ENCODE peak calls at places on chromosomes 16 and 17, in four cellular contexts. One of them, this sample, is unnamed.

GRCh38 chr16:67551972-67552371 is 10.4 kb upstream of the CTCF start:
- DNase-seq in IMR-90: no peak
- DNase-seq in K562: no peak
- DNase-seq in HepG2: no peak
- DNase-seq in this sample: no peak

GRCh38 chr16:56510544-56510943 is 9.3 kb downstream of the BBS2 start:
- DNase-seq in IMR-90: no peak
- DNase-seq in K562: no peak
- DNase-seq in HepG2: no peak
- DNase-seq in this sample: no peak

GRCh38 chr16:73062640-73063283 is 14.8 kb upstream of the ZFHX3 start:
- DNase-seq in IMR-90: no peak
- DNase-seq in K562: no peak
- DNase-seq in HepG2: no peak
- DNase-seq in this sample: peak

GRCh38 chr17:42193216-42194132 is 820 bp downstream of the GHDC start:
- DNase-seq in IMR-90: no peak
- DNase-seq in K562: no peak
- DNase-seq in HepG2: no peak
- DNase-seq in this sample: no peak

GRCh38 chr16:75614247-75614897 is 8.7 kb downstream of the ADAT1 start:
- DNase-seq in IMR-90: peak
- DNase-seq in K562: no peak
- DNase-seq in HepG2: no peak
- DNase-seq in this sample: no peak

GRCh38 chr17:36814958-36815357 is 122.3 kb upstream of the LHX1 start:
- DNase-seq in IMR-90: no peak
- DNase-seq in K562: no peak
- DNase-seq in HepG2: no peak
- DNase-seq in this sample: no peak

GRCh38 chr17:71184716-71185115 is 936.1 kb upstream of the SOX9 start:
- DNase-seq in IMR-90: no peak
- DNase-seq in K562: no peak
- DNase-seq in HepG2: no peak
- DNase-seq in this sample: no peak

GRCh38 chr17:66290097-66290722 is 12.2 kb upstream of the PRKCA start:
- DNase-seq in IMR-90: no peak
- DNase-seq in K562: peak
- DNase-seq in HepG2: peak
- DNase-seq in this sample: no peak

GRCh38 chr16:81551141-81551808 is 106.7 kb downstream of the CMIP start:
- DNase-seq in IMR-90: peak
- DNase-seq in K562: peak
- DNase-seq in HepG2: no peak
- DNase-seq in this sample: no peak

GRCh38 chr17:42653179-42654124 is 5.6 kb upstream of the TUBG2 start:
- DNase-seq in IMR-90: peak
- DNase-seq in K562: peak
- DNase-seq in HepG2: no peak
- DNase-seq in this sample: no peak

GRCh38 chr17:51572115-51572514 is 311.8 kb downstream of the UTP18 start:
- DNase-seq in IMR-90: no peak
- DNase-seq in K562: no peak
- DNase-seq in HepG2: no peak
- DNase-seq in this sample: no peak

GRCh38 chr17:8632087-8632486 is 1.6 kb upstream of the MYH10 start:
- DNase-seq in IMR-90: no peak
- DNase-seq in K562: no peak
- DNase-seq in HepG2: peak
- DNase-seq in this sample: no peak

GRCh38 chr17:2364132-2365116 is 27.1 kb downstream of the SGSM2 start:
- DNase-seq in IMR-90: no peak
- DNase-seq in K562: no peak
- DNase-seq in HepG2: no peak
- DNase-seq in this sample: no peak

GRCh38 chr16:69273009-69273408 is 38.1 kb upstream of the VPS4A start:
- DNase-seq in IMR-90: peak
- DNase-seq in K562: no peak
- DNase-seq in HepG2: no peak
- DNase-seq in this sample: no peak

DNA sequence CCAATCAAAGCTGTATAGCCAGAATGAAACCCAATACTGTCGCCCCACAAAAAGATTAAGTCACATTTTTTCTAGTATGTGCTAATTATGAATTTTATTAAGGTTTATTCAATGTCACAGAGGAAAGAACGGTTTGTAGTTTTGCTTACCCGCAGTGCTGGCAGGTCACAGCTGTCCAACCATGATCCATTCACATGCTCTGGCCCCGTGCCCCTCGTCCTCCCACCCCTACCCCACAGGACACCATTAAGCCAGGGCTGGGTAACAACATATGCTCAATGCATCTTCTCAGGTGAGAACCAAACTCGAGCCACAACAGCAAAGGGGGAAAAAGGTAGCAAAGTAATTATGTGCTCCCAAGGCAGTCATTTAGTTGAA is 589 bp upstream of the FBF1 start:
- DNase-seq in IMR-90: no peak
- DNase-seq in K562: no peak
- DNase-seq in HepG2: no peak
- DNase-seq in this sample: no peak
- H3K9ac ChIP-seq in IMR-90: no peak
- H3K9ac ChIP-seq in K562: peak
- H3K9ac ChIP-seq in HepG2: peak
- H3K9ac ChIP-seq in this sample: no peak

GRCh38 chr17:73474370-73474988 is 162.7 kb upstream of the CDC42EP4 start:
- DNase-seq in IMR-90: peak
- DNase-seq in K562: peak
- DNase-seq in HepG2: peak
- DNase-seq in this sample: no peak
- TF ChIP-seq MAFK in IMR-90: no peak
- TF ChIP-seq MAFK in K562: peak
- TF ChIP-seq MAFK in HepG2: no peak
- TF ChIP-seq MAFK in this sample: no peak

GRCh38 chr16:47492036-47492427 is 30.9 kb downstream of the PHKB start:
- DNase-seq in IMR-90: no peak
- DNase-seq in K562: no peak
- DNase-seq in HepG2: no peak
- DNase-seq in this sample: no peak
- H3K9ac ChIP-seq in IMR-90: no peak
- H3K9ac ChIP-seq in K562: no peak
- H3K9ac ChIP-seq in HepG2: no peak
- H3K9ac ChIP-seq in this sample: no peak

GRCh38 chr16:89466920-89467319 is 23.4 kb downstream of the ANKRD11 start:
- DNase-seq in IMR-90: no peak
- DNase-seq in K562: no peak
- DNase-seq in HepG2: no peak
- DNase-seq in this sample: no peak
- TF ChIP-seq MAFK in IMR-90: no peak
- TF ChIP-seq MAFK in K562: no peak
- TF ChIP-seq MAFK in HepG2: no peak
- TF ChIP-seq MAFK in this sample: no peak

DNA sequence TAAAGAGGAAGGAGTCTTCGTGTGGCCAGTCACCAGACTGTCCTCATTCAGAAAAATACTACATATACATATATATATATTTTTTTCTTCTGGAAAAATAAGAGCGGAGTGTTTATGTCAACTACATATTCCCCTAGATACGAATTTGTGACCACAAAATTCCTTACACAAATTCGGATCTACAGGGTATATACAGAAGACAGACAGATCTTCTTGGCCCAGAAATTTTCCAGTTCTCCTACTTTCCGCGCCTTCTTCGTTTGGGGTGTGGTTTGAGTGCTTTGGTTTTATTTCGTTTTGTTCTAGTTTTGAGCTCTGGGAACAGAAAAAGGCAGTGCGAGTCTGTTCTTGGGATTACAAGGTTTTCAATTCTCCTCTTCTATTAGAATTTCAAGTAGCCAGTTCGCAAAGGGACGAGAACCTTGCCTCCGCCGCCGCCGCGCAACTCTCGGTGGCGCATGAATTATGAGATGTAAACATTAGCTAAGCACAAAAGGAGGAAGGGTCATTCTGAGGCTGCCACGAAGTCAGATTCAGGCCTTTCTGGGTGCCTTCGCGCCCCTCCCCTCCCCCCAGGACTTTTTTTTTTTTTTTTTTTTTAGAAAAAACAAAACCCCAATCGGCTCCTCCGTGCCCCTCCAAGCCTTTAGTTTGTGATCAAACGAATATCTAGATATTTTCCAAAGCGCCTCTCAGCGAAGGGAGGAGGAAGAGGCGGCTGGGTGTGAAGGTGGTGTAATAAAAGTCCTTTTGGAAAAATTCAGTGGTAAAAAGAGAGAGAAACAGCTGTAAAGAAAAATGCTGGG is 1.8 kb upstream of the HOXB4 start:
- DNase-seq in IMR-90: peak
- DNase-seq in K562: peak
- DNase-seq in HepG2: no peak
- DNase-seq in this sample: no peak
- H3K9ac ChIP-seq in IMR-90: peak
- H3K9ac ChIP-seq in K562: peak
- H3K9ac ChIP-seq in HepG2: no peak
- H3K9ac ChIP-seq in this sample: no peak

GRCh38 chr16:88733630-88734360 is 27.5 kb downstream of the CTU2 start:
- DNase-seq in IMR-90: no peak
- DNase-seq in K562: no peak
- DNase-seq in HepG2: no peak
- DNase-seq in this sample: no peak

GRCh38 chr16:88732961-88733294 is 26.6 kb downstream of the CTU2 start:
- DNase-seq in IMR-90: no peak
- DNase-seq in K562: no peak
- DNase-seq in HepG2: no peak
- DNase-seq in this sample: no peak

GRCh38 chr16:88732172-88732960 is 26.1 kb downstream of the CTU2 start:
- DNase-seq in IMR-90: no peak
- DNase-seq in K562: no peak
- DNase-seq in HepG2: no peak
- DNase-seq in this sample: no peak

GRCh38 chr16:88731699-88732098 is 25.4 kb downstream of the CTU2 start:
- DNase-seq in IMR-90: no peak
- DNase-seq in K562: peak
- DNase-seq in HepG2: no peak
- DNase-seq in this sample: no peak

GRCh38 chr16:88730632-88731607 is 24.6 kb downstream of the CTU2 start:
- DNase-seq in IMR-90: peak
- DNase-seq in K562: no peak
- DNase-seq in HepG2: no peak
- DNase-seq in this sample: no peak
- TF ChIP-seq MAFK in IMR-90: no peak
- TF ChIP-seq MAFK in K562: no peak
- TF ChIP-seq MAFK in HepG2: no peak
- TF ChIP-seq MAFK in this sample: no peak